ENCODE peak calls at places on chromosomes 3 and 15, in four cellular contexts. H, S, G and F are unnamed samples.

GRCh38 chr3:39051649-39052557 is at the start of the genes SCN11A and WDR48:
- DNase-seq in H (peak), S (peak), G (peak), F (peak)

GRCh38 chr3:119323401-119324107 is 29.4 kb downstream of the ARHGAP31 start:
- DNase-seq in H (no peak), S (peak), G (no peak), F (no peak)

GRCh38 chr3:1195922-1196321 is 103.1 kb downstream of the CNTN6 start:
- DNase-seq in H (no peak), S (no peak), G (no peak), F (no peak)

GRCh38 chr15:31839388-31839787 is 190.9 kb upstream of the CHRNA7 start:
- DNase-seq in H (no peak), S (no peak), G (no peak), F (no peak)

GRCh38 chr15:101308604-101309435 is 13.8 kb upstream of the SNRPA1 start:
- DNase-seq in H (no peak), S (no peak), G (no peak), F (no peak)

GRCh38 chr3:88057650-88058321 is 1.0 kb downstream of the CGGBP1 start:
- DNase-seq in H (peak), S (no peak), G (peak), F (peak)

GRCh38 chr3:45765956-45766355 is 30.4 kb downstream of the SLC6A20 start:
- DNase-seq in H (no peak), S (no peak), G (no peak), F (no peak)

GRCh38 chr3:64957639-64958038 is 269.8 kb upstream of the ADAMTS9 start:
- DNase-seq in H (no peak), S (no peak), G (no peak), F (no peak)

GRCh38 chr15:71149645-71150557 is 34.6 kb downstream of the THSD4 start:
- DNase-seq in H (no peak), S (peak), G (peak), F (no peak)

GRCh38 chr15:48472756-48473155 is 141.5 kb downstream of the DUT start:
- DNase-seq in H (peak), S (no peak), G (no peak), F (peak)

GRCh38 chr15:69744421-69745162 is 292.0 kb downstream of the RPLP1 start:
- DNase-seq in H (no peak), S (no peak), G (no peak), F (no peak)

GRCh38 chr3:151003024-151003771 is 30.7 kb upstream of the CLRN1 start:
- DNase-seq in H (peak), S (no peak), G (no peak), F (peak)

GRCh38 chr3:11136871-11137626 is 17.2 kb upstream of the HRH1 start:
- DNase-seq in H (peak), S (no peak), G (no peak), F (peak)

GRCh38 chr3:129015388-129016105 is 14.4 kb downstream of the EFCC1 start:
- DNase-seq in H (no peak), S (no peak), G (no peak), F (no peak)

GRCh38 chr15:34610388-34610787 is 26.9 kb upstream of the GOLGA8B start:
- DNase-seq in H (peak), S (no peak), G (peak), F (peak)

GRCh38 chr3:140204271-140204984 is 269.4 kb downstream of the CLSTN2 start:
- DNase-seq in H (no peak), S (no peak), G (no peak), F (no peak)

GRCh38 chr3:138197058-138197457 is 10.0 kb downstream of the ARMC8 start:
- DNase-seq in H (peak), S (no peak), G (peak), F (peak)

GRCh38 chr3:14801668-14802067 is 17.1 kb upstream of the FGD5 start:
- DNase-seq in H (no peak), S (no peak), G (no peak), F (no peak)

GRCh38 chr15:75733761-75734651 is 21.4 kb upstream of the CSPG4 start:
- DNase-seq in H (no peak), S (no peak), G (no peak), F (no peak)

GRCh38 chr3:51932471-51933370 is 9.0 kb downstream of the RRP9 start:
- DNase-seq in H (no peak), S (no peak), G (no peak), F (no peak)

GRCh38 chr15:66700412-66700801 is 1.6 kb upstream of the SMAD6 start:
- DNase-seq in H (no peak), S (no peak), G (no peak), F (peak)

GRCh38 chr3:94294806-94295205 is 231.9 kb downstream of the NSUN3 start:
- DNase-seq in H (no peak), S (no peak), G (no peak), F (no peak)

GRCh38 chr15:88657326-88658069 is 18.7 kb downstream of the ISG20 start:
- DNase-seq in H (peak), S (no peak), G (peak), F (peak)

GRCh38 chr3:171876651-171877272 is 33.6 kb downstream of the TMEM212 start:
- DNase-seq in H (peak), S (no peak), G (no peak), F (peak)

GRCh38 chr3:184645304-184645703 is 66.6 kb downstream of the MAGEF1 start:
- DNase-seq in H (no peak), S (peak), G (no peak), F (no peak)

GRCh38 chr3:195123196-195123805 is 147.7 kb downstream of the XXYLT1 start:
- DNase-seq in H (no peak), S (no peak), G (no peak), F (no peak)